ENCODE peak calls at places on chromosomes 1 and 21, in six cellular contexts. U is K562; Q is PC-3; X is right atrium auricular region; D is uterus; Z is effector memory CD4-positive, alpha-beta T cell. W is an unnamed sample.

GRCh38 chr1:45302505-45303331 is 24.0 kb upstream of the HPDL start:
- DNase-seq in Z (no peak), Q (no peak), U (no peak), X (peak; percentile 43), D (no peak), W (no peak)

GRCh38 chr21:21003701-21004100 is 5.5 kb downstream of the NCAM2 start:
- DNase-seq in D (no peak), Z (no peak), Q (peak; percentile 49), X (no peak), U (peak; percentile 31), W (no peak)

GRCh38 chr21:45651921-45652320 is 8.4 kb downstream of the PCBP3 start:
- DNase-seq in X (no peak), D (no peak), Z (no peak), Q (no peak), U (no peak), W (no peak)

GRCh38 chr1:27129225-27129624 is 25.7 kb downstream of the SLC9A1 start:
- DNase-seq in Z (no peak), U (no peak), D (no peak), X (no peak), Q (no peak), W (no peak)

GRCh38 chr1:213931804-213932203 is 56.0 kb upstream of the PROX1 start:
- DNase-seq in D (no peak), Z (no peak), Q (peak; percentile 39), U (no peak), X (no peak), W (no peak)

GRCh38 chr1:230261918-230262650 is 164.0 kb downstream of the PGBD5 start:
- DNase-seq in U (no peak), D (no peak), Z (no peak), X (no peak), Q (no peak), W (no peak)

GRCh38 chr21:34671891-34672290 is 3.1 kb downstream of the CLIC6 start:
- DNase-seq in U (no peak), Q (no peak), X (no peak), Z (no peak), D (no peak), W (peak; percentile 3)

GRCh38 chr1:222136869-222137268 is 395.0 kb upstream of the DUSP10 start:
- DNase-seq in Q (peak; percentile 86), X (no peak), Z (no peak), D (no peak), U (no peak), W (no peak)

GRCh38 chr1:228379165-228379460 is 27.5 kb downstream of the TRIM11 start:
- DNase-seq in X (no peak), D (no peak), U (no peak), Q (no peak), Z (no peak), W (no peak)

GRCh38 chr1:29482991-29483390 is 246.7 kb downstream of the PTPRU start:
- DNase-seq in Q (no peak), X (no peak), U (no peak), Z (no peak), D (no peak), W (no peak)

GRCh38 chr1:64246294-64246917 is 43.0 kb downstream of the UBE2U start:
- DNase-seq in D (no peak), Z (no peak), X (no peak), U (peak; percentile 30), Q (peak; percentile 69), W (no peak)

GRCh38 chr1:76998582-76999189 is 131.4 kb downstream of the ST6GALNAC5 start:
- DNase-seq in Q (peak; percentile 96), X (no peak), D (no peak), U (no peak), Z (no peak), W (no peak)

GRCh38 chr1:175176246-175176645 is 16.3 kb downstream of the KIAA0040 start:
- DNase-seq in D (no peak), Q (peak; percentile 59), Z (no peak), U (no peak), X (no peak), W (no peak)

GRCh38 chr1:12595839-12596821 is 21.9 kb downstream of the DHRS3 start:
- DNase-seq in X (peak; percentile 96), Q (peak; percentile 92), Z (no peak), D (peak; percentile 88), U (no peak), W (peak; percentile 80)

DNA sequence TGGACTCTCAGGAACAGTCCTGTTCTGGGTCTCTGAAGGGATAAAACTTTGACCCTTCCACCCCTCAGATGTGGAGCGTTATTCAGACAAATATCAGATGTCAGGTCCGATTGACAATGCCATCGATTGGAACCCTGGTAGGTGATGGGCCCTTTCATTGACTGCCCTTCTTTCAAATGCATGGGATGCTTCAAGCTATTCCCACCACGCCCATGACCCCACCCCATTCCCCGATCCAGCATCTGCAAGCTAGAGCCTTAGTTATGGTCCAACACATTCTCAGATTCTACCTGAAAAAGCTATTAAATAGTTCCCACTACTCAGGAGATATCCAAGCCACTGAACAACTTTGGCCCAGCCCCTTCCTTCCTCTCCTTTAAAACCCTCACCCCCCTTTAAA is 12.5 kb downstream of the POLR3GL start:
- DNase-seq in X (peak; percentile 54), D (no peak), Z (no peak), U (no peak), Q (no peak), W (no peak)
- H3K4me3 ChIP-seq in X (no peak overlapping the region), D (no peak overlapping the region), Z (no peak overlapping the region), U (no peak overlapping the region), Q (no peak overlapping the region), W (no peak overlapping the region)

GRCh38 chr1:8362701-8363101 is 44.8 kb downstream of the SLC45A1 start:
- DNase-seq in X (no peak), Q (no peak), U (no peak), D (no peak), Z (no peak), W (no peak)
- H3K36me3 ChIP-seq in X (peaks cover 89% of the 10 kb centered on the region), Q (peaks cover 12% of the 10 kb centered on the region), U (peaks cover 61% of the 10 kb centered on the region), D (no peaks in the 10 kb centered on the region), Z (peaks cover 86% of the 10 kb centered on the region), W (peaks cover 75% of the 10 kb centered on the region)

DNA sequence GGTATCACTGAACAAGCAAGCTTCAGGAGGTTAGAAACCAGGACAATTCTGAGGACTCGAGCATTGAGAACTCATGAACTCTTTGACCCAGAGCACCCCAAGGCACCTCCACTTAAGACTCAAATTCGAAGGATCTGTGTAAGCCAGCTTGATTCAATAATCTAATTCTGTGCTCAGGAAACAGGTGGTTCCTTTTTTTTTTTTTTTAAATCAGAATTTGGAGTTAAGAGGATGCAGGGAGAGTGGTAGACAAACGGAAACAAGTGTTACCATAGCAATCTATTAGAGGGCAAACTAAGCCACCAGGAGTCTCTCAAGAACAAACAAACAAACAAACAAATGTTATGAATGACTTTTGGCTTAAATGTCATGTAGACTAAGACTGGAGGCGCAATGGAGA is 53.8 kb upstream of the DPH5 start:
- DNase-seq in X (no peak), Z (no peak), D (no peak), Q (no peak), U (no peak), W (no peak)
- H3K4me3 ChIP-seq in X (no peak overlapping the region), Z (no peak overlapping the region), D (no peak overlapping the region), Q (no peak overlapping the region), U (no peak overlapping the region), W (no peak overlapping the region)

DNA sequence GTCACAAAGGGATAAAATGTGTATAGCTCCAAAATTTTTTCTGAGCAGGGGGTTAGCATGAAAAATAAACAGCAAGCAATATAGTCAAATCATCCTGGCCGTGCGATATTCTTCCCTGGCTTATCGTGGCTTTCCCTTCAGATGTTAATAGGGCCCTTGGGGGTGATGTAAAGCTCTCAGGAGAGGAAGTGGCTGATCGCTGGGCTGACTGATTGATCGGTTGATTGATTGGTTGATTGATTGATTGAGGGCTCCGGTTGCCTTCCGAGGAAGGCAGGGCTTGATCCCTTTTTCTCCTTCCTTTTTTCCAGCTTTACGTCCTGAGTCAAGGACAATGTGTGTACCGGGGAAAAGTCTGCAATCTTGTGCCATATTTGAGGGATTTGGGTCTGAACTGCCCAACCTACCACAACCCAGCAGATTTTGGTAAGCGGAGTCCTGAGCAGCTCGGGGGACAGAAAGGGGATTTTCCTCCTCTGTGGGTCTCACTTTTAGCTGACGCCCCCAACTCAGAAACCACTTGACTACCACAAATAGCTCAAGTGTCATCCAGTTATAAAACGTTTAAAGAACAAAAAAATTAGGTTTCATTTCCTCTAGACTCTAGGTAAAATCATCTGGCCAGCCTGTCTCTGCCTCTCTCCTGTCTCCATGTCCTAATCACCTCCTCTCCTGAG is 29.5 kb downstream of the TFF3 start:
- DNase-seq in D (no peak), Q (no peak), U (no peak), Z (no peak), X (no peak), W (no peak)
- H3K36me3 ChIP-seq in D (no peaks in the 10 kb centered on the region), Q (no peaks in the 10 kb centered on the region), U (no peaks in the 10 kb centered on the region), Z (peaks cover 60% of the 10 kb centered on the region), X (peaks cover 20% of the 10 kb centered on the region), W (peaks cover 4% of the 10 kb centered on the region)

GRCh38 chr21:37684577-37684976 is 231.7 kb downstream of the KCNJ6 start:
- DNase-seq in U (no peak), D (no peak), Z (no peak), Q (no peak), X (no peak), W (no peak)
- H3K4me3 ChIP-seq in U (no peak overlapping the region), D (no peak overlapping the region), Z (no peak overlapping the region), Q (no peak overlapping the region), X (no peak overlapping the region), W (no peak overlapping the region)

GRCh38 chr1:160293020-160293968 is 8.4 kb upstream of the PEX19 start:
- DNase-seq in X (no peak), Q (no peak), U (no peak), D (no peak), Z (no peak), W (no peak)
- H3K36me3 ChIP-seq in X (peaks cover 97% of the 10 kb centered on the region), Q (peaks cover 87% of the 10 kb centered on the region), U (peaks cover 93% of the 10 kb centered on the region), D (no peaks in the 10 kb centered on the region), Z (peaks cover 91% of the 10 kb centered on the region), W (peaks cover 100% of the 10 kb centered on the region)

DNA sequence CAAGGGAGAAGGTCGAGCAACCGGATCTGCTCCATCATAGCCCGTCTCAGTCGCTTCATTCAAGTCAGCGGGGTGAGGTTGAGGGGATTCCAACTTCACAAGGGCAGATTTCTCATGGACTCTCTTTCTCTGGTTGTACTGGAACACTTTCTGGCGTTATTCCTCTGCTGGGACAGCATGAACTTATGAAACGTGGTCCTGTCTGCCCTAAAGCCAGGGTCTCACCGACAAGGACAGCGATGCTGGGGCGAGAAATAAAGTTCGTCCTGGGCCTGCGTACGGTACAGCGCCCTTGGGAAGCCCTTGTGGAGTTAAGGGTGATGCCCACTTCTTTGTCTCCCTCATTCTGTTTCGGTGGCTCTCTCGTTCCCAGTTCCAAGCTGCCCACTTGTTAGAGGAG is 1.3 kb upstream of the FLVCR1 start:
- DNase-seq in X (no peak), D (no peak), Q (no peak), Z (no peak), U (no peak), W (no peak)
- H3K4me3 ChIP-seq in X (no peak overlapping the region), D (no peak overlapping the region), Q (peak overlapping the region; percentile 92), Z (no peak overlapping the region), U (peak overlapping the region; percentile 69), W (peak overlapping the region; percentile 76)

DNA sequence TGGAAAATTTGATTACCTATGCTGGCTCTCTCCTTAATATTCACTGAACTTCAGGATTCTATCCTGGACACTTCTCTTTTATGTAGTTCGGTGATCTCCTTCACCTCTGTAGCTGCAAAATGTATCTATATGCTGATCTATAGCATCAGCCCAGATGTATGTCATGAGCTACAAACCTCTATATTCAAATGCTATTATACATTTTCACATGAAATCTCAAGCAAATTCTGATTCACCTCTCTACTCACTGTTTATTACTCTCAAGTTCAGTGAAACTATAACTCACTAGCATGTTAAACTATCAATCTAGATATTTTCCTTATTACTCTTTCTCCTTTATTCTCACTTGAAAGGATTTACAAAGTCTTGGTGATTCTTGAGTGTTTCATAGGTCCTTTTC is 52.2 kb downstream of the PTPRC start:
- DNase-seq in Z (no peak), U (no peak), X (no peak), Q (no peak), D (no peak), W (no peak)
- H3K36me3 ChIP-seq in Z (peaks cover 20% of the 10 kb centered on the region), U (peaks cover 3% of the 10 kb centered on the region), X (no peaks in the 10 kb centered on the region), Q (no peaks in the 10 kb centered on the region), D (no peaks in the 10 kb centered on the region), W (no peaks in the 10 kb centered on the region)

GRCh38 chr1:211133841-211134669 is at the start of gene KCNH1:
- DNase-seq in D (peak; percentile 60), U (peak; percentile 94), Z (peak; percentile 49), Q (peak; percentile 76), X (peak; percentile 69), W (peak; percentile 86)
- H3K4me3 ChIP-seq in D (peak within 1 kb of the TSS; percentile 32), U (peak within 1 kb of the TSS; percentile 17), Z (peak within 1 kb of the TSS; percentile 56), Q (peak within 1 kb of the TSS; percentile 52), X (peak within 1 kb of the TSS; percentile 49), W (peak within 1 kb of the TSS; percentile 36)